ENCODE peak calls at places on chromosome 18, in eight cellular contexts. One of them, this sample, is unnamed.

GRCh38 chr18:46322411-46322891 is 218.3 kb downstream of the HAUS1 start:
- DNase-seq in fibroblast of pulmonary artery: no peak
- DNase-seq in sigmoid colon: no peak
- DNase-seq in lower lobe of right lung: no peak
- DNase-seq in IMR-90: no peak
- DNase-seq in epithelial cell of esophagus: peak
- DNase-seq in endodermal cell: no peak
- DNase-seq in esophagus muscularis mucosa: no peak
- DNase-seq in this sample: no peak

GRCh38 chr18:42969366-42969765 is 146.1 kb downstream of the RIT2 start:
- DNase-seq in fibroblast of pulmonary artery: no peak
- DNase-seq in sigmoid colon: no peak
- DNase-seq in lower lobe of right lung: no peak
- DNase-seq in IMR-90: no peak
- DNase-seq in epithelial cell of esophagus: no peak
- DNase-seq in endodermal cell: no peak
- DNase-seq in esophagus muscularis mucosa: no peak
- DNase-seq in this sample: no peak

GRCh38 chr18:55318864-55319516 is 269.0 kb downstream of the TCF4 start:
- DNase-seq in fibroblast of pulmonary artery: peak
- DNase-seq in sigmoid colon: no peak
- DNase-seq in lower lobe of right lung: no peak
- DNase-seq in IMR-90: peak
- DNase-seq in epithelial cell of esophagus: no peak
- DNase-seq in endodermal cell: no peak
- DNase-seq in esophagus muscularis mucosa: no peak
- DNase-seq in this sample: no peak

GRCh38 chr18:46920067-46920466 is 2.7 kb downstream of the KATNAL2 start:
- DNase-seq in fibroblast of pulmonary artery: no peak
- DNase-seq in sigmoid colon: no peak
- DNase-seq in lower lobe of right lung: no peak
- DNase-seq in IMR-90: no peak
- DNase-seq in epithelial cell of esophagus: no peak
- DNase-seq in endodermal cell: no peak
- DNase-seq in esophagus muscularis mucosa: no peak
- DNase-seq in this sample: no peak

GRCh38 chr18:5103693-5104092 is 93.4 kb downstream of the AKAIN1 start:
- DNase-seq in fibroblast of pulmonary artery: no peak
- DNase-seq in sigmoid colon: no peak
- DNase-seq in lower lobe of right lung: no peak
- DNase-seq in IMR-90: no peak
- DNase-seq in epithelial cell of esophagus: no peak
- DNase-seq in endodermal cell: no peak
- DNase-seq in esophagus muscularis mucosa: no peak
- DNase-seq in this sample: no peak

GRCh38 chr18:69787825-69788547 is 159.7 kb downstream of the CD226 start:
- DNase-seq in fibroblast of pulmonary artery: peak
- DNase-seq in sigmoid colon: no peak
- DNase-seq in lower lobe of right lung: no peak
- DNase-seq in IMR-90: peak
- DNase-seq in epithelial cell of esophagus: peak
- DNase-seq in endodermal cell: no peak
- DNase-seq in esophagus muscularis mucosa: no peak
- DNase-seq in this sample: no peak

GRCh38 chr18:55509631-55510372 is 78.2 kb downstream of the TCF4 start:
- DNase-seq in fibroblast of pulmonary artery: peak
- DNase-seq in sigmoid colon: no peak
- DNase-seq in lower lobe of right lung: no peak
- DNase-seq in IMR-90: peak
- DNase-seq in epithelial cell of esophagus: peak
- DNase-seq in endodermal cell: no peak
- DNase-seq in esophagus muscularis mucosa: no peak
- DNase-seq in this sample: no peak

GRCh38 chr18:44761812-44762211 is 81.1 kb downstream of the SETBP1 start:
- DNase-seq in fibroblast of pulmonary artery: no peak
- DNase-seq in sigmoid colon: no peak
- DNase-seq in lower lobe of right lung: no peak
- DNase-seq in IMR-90: no peak
- DNase-seq in epithelial cell of esophagus: peak
- DNase-seq in endodermal cell: no peak
- DNase-seq in esophagus muscularis mucosa: no peak
- DNase-seq in this sample: no peak

GRCh38 chr18:44079602-44080001 is 601.1 kb upstream of the SETBP1 start:
- DNase-seq in fibroblast of pulmonary artery: peak
- DNase-seq in sigmoid colon: no peak
- DNase-seq in lower lobe of right lung: no peak
- DNase-seq in IMR-90: peak
- DNase-seq in epithelial cell of esophagus: peak
- DNase-seq in endodermal cell: no peak
- DNase-seq in esophagus muscularis mucosa: no peak
- DNase-seq in this sample: peak

GRCh38 chr18:13375302-13376255 is 157.0 kb downstream of the LDLRAD4 start:
- DNase-seq in fibroblast of pulmonary artery: peak
- DNase-seq in sigmoid colon: peak
- DNase-seq in lower lobe of right lung: no peak
- DNase-seq in IMR-90: peak
- DNase-seq in epithelial cell of esophagus: peak
- DNase-seq in endodermal cell: peak
- DNase-seq in esophagus muscularis mucosa: peak
- DNase-seq in this sample: peak

GRCh38 chr18:6785001-6785400 is 55.5 kb downstream of the ARHGAP28 start:
- DNase-seq in fibroblast of pulmonary artery: peak
- DNase-seq in sigmoid colon: no peak
- DNase-seq in lower lobe of right lung: no peak
- DNase-seq in IMR-90: peak
- DNase-seq in epithelial cell of esophagus: no peak
- DNase-seq in endodermal cell: no peak
- DNase-seq in esophagus muscularis mucosa: no peak
- DNase-seq in this sample: no peak

GRCh38 chr18:67568166-67568565 is 51.6 kb upstream of the DSEL start:
- DNase-seq in fibroblast of pulmonary artery: no peak
- DNase-seq in sigmoid colon: no peak
- DNase-seq in lower lobe of right lung: no peak
- DNase-seq in IMR-90: no peak
- DNase-seq in epithelial cell of esophagus: peak
- DNase-seq in endodermal cell: no peak
- DNase-seq in esophagus muscularis mucosa: no peak
- DNase-seq in this sample: no peak

GRCh38 chr18:36099311-36099710 is 29.8 kb downstream of the SLC39A6 start:
- DNase-seq in fibroblast of pulmonary artery: no peak
- DNase-seq in sigmoid colon: no peak
- DNase-seq in lower lobe of right lung: no peak
- DNase-seq in IMR-90: no peak
- DNase-seq in epithelial cell of esophagus: no peak
- DNase-seq in endodermal cell: no peak
- DNase-seq in esophagus muscularis mucosa: no peak
- DNase-seq in this sample: no peak

GRCh38 chr18:47285456-47285855 is 34.0 kb upstream of the SKOR2 start:
- DNase-seq in fibroblast of pulmonary artery: no peak
- DNase-seq in sigmoid colon: no peak
- DNase-seq in lower lobe of right lung: no peak
- DNase-seq in IMR-90: no peak
- DNase-seq in epithelial cell of esophagus: no peak
- DNase-seq in endodermal cell: no peak
- DNase-seq in esophagus muscularis mucosa: peak
- DNase-seq in this sample: no peak

GRCh38 chr18:39366086-39366485 is 1800.5 kb upstream of the CELF4 start:
- DNase-seq in fibroblast of pulmonary artery: no peak
- DNase-seq in sigmoid colon: no peak
- DNase-seq in lower lobe of right lung: no peak
- DNase-seq in IMR-90: no peak
- DNase-seq in epithelial cell of esophagus: no peak
- DNase-seq in endodermal cell: no peak
- DNase-seq in esophagus muscularis mucosa: no peak
- DNase-seq in this sample: no peak

GRCh38 chr18:36449451-36449850 is 151.9 kb downstream of the FHOD3 start:
- DNase-seq in fibroblast of pulmonary artery: no peak
- DNase-seq in sigmoid colon: no peak
- DNase-seq in lower lobe of right lung: no peak
- DNase-seq in IMR-90: no peak
- DNase-seq in epithelial cell of esophagus: no peak
- DNase-seq in endodermal cell: no peak
- DNase-seq in esophagus muscularis mucosa: no peak
- DNase-seq in this sample: no peak

GRCh38 chr18:23365602-23366001 is 87.5 kb upstream of the RIOK3 start:
- DNase-seq in fibroblast of pulmonary artery: peak
- DNase-seq in sigmoid colon: no peak
- DNase-seq in lower lobe of right lung: no peak
- DNase-seq in IMR-90: peak
- DNase-seq in epithelial cell of esophagus: no peak
- DNase-seq in endodermal cell: no peak
- DNase-seq in esophagus muscularis mucosa: no peak
- DNase-seq in this sample: no peak

GRCh38 chr18:44880170-44880569 is 199.5 kb downstream of the SETBP1 start:
- DNase-seq in fibroblast of pulmonary artery: peak
- DNase-seq in sigmoid colon: no peak
- DNase-seq in lower lobe of right lung: no peak
- DNase-seq in IMR-90: no peak
- DNase-seq in epithelial cell of esophagus: no peak
- DNase-seq in endodermal cell: no peak
- DNase-seq in esophagus muscularis mucosa: no peak
- DNase-seq in this sample: no peak

GRCh38 chr18:68376931-68377330 is 338.0 kb downstream of the TMX3 start:
- DNase-seq in fibroblast of pulmonary artery: no peak
- DNase-seq in sigmoid colon: no peak
- DNase-seq in lower lobe of right lung: no peak
- DNase-seq in IMR-90: no peak
- DNase-seq in epithelial cell of esophagus: no peak
- DNase-seq in endodermal cell: no peak
- DNase-seq in esophagus muscularis mucosa: no peak
- DNase-seq in this sample: no peak

GRCh38 chr18:11387880-11388279 is 221.5 kb upstream of the SLC35G4 start:
- DNase-seq in fibroblast of pulmonary artery: peak
- DNase-seq in sigmoid colon: no peak
- DNase-seq in lower lobe of right lung: no peak
- DNase-seq in IMR-90: peak
- DNase-seq in epithelial cell of esophagus: peak
- DNase-seq in endodermal cell: peak
- DNase-seq in esophagus muscularis mucosa: no peak
- DNase-seq in this sample: no peak

GRCh38 chr18:74402806-74403433 is 54.2 kb downstream of the DIPK1C start:
- DNase-seq in fibroblast of pulmonary artery: no peak
- DNase-seq in sigmoid colon: no peak
- DNase-seq in lower lobe of right lung: peak
- DNase-seq in IMR-90: no peak
- DNase-seq in epithelial cell of esophagus: no peak
- DNase-seq in endodermal cell: peak
- DNase-seq in esophagus muscularis mucosa: no peak
- DNase-seq in this sample: no peak

GRCh38 chr18:54983041-54983686 is 23.9 kb upstream of the CCDC68 start:
- DNase-seq in fibroblast of pulmonary artery: peak
- DNase-seq in sigmoid colon: no peak
- DNase-seq in lower lobe of right lung: no peak
- DNase-seq in IMR-90: peak
- DNase-seq in epithelial cell of esophagus: peak
- DNase-seq in endodermal cell: no peak
- DNase-seq in esophagus muscularis mucosa: no peak
- DNase-seq in this sample: peak

GRCh38 chr18:52465391-52465790 is 125.4 kb downstream of the DCC start:
- DNase-seq in fibroblast of pulmonary artery: no peak
- DNase-seq in sigmoid colon: no peak
- DNase-seq in lower lobe of right lung: no peak
- DNase-seq in IMR-90: no peak
- DNase-seq in epithelial cell of esophagus: no peak
- DNase-seq in endodermal cell: no peak
- DNase-seq in esophagus muscularis mucosa: no peak
- DNase-seq in this sample: no peak

DNA sequence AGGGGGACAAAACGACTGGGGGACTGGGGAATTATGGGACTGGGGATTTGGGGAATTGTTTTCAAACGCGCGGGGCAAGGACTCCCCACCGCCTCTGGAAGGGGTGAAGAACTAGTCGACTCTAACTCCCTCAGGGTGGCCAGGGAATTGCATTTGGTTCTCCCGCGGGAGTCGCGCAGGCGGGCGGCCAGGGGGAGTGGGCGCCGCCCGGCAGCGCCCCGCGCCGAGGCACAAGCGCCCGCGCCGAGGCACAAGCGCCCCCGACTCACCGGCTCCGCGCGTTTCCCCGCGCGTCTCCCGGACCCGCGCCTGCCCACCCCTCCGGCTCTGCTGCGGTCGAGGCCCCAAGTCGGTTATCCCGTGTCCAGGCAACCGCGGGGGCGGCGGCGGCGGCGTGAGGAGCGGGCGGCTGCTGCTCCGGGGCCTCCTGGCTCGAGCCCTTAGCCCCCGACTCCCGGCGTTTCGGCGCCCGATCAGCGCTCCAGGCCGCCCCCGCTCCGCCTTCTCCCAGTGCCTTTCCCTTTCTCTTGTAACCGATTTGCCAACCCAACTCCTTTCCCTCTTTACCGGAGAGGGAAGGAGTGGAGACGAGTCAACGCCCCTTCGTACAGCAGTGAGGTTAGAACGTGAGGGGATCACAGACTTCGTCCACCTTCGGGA is at the start of gene CCDC178:
- DNase-seq in fibroblast of pulmonary artery: peak
- DNase-seq in sigmoid colon: peak
- DNase-seq in lower lobe of right lung: no peak
- DNase-seq in IMR-90: peak
- DNase-seq in epithelial cell of esophagus: no peak
- DNase-seq in endodermal cell: peak
- DNase-seq in esophagus muscularis mucosa: no peak
- DNase-seq in this sample: no peak
- H3K4me3 ChIP-seq in fibroblast of pulmonary artery: peak
- H3K4me3 ChIP-seq in sigmoid colon: peak
- H3K4me3 ChIP-seq in lower lobe of right lung: peak
- H3K4me3 ChIP-seq in IMR-90: peak
- H3K4me3 ChIP-seq in epithelial cell of esophagus: peak
- H3K4me3 ChIP-seq in endodermal cell: peak
- H3K4me3 ChIP-seq in esophagus muscularis mucosa: peak
- H3K4me3 ChIP-seq in this sample: no peak

GRCh38 chr18:62196079-62196478 is 9.0 kb downstream of the RELCH start:
- DNase-seq in fibroblast of pulmonary artery: no peak
- DNase-seq in sigmoid colon: no peak
- DNase-seq in lower lobe of right lung: no peak
- DNase-seq in IMR-90: no peak
- DNase-seq in epithelial cell of esophagus: no peak
- DNase-seq in endodermal cell: peak
- DNase-seq in esophagus muscularis mucosa: no peak
- DNase-seq in this sample: no peak
- TF ChIP-seq CTCF in fibroblast of pulmonary artery: no peak
- TF ChIP-seq CTCF in sigmoid colon: no peak
- TF ChIP-seq CTCF in lower lobe of right lung: no peak
- TF ChIP-seq CTCF in IMR-90: no peak
- TF ChIP-seq CTCF in epithelial cell of esophagus: no peak
- TF ChIP-seq CTCF in endodermal cell: peak
- TF ChIP-seq CTCF in esophagus muscularis mucosa: no peak
- TF ChIP-seq CTCF in this sample: no peak

GRCh38 chr18:57931038-57931437 is 113.0 kb upstream of the NEDD4L start:
- DNase-seq in fibroblast of pulmonary artery: no peak
- DNase-seq in sigmoid colon: no peak
- DNase-seq in lower lobe of right lung: no peak
- DNase-seq in IMR-90: no peak
- DNase-seq in epithelial cell of esophagus: no peak
- DNase-seq in endodermal cell: no peak
- DNase-seq in esophagus muscularis mucosa: peak
- DNase-seq in this sample: no peak
- H3K4me3 ChIP-seq in fibroblast of pulmonary artery: peak
- H3K4me3 ChIP-seq in sigmoid colon: no peak
- H3K4me3 ChIP-seq in lower lobe of right lung: peak
- H3K4me3 ChIP-seq in IMR-90: no peak
- H3K4me3 ChIP-seq in epithelial cell of esophagus: no peak
- H3K4me3 ChIP-seq in endodermal cell: no peak
- H3K4me3 ChIP-seq in esophagus muscularis mucosa: no peak
- H3K4me3 ChIP-seq in this sample: no peak

GRCh38 chr18:80154293-80154692 is 45.2 kb downstream of the ADNP2 start:
- DNase-seq in fibroblast of pulmonary artery: peak
- DNase-seq in sigmoid colon: no peak
- DNase-seq in lower lobe of right lung: no peak
- DNase-seq in IMR-90: peak
- DNase-seq in epithelial cell of esophagus: peak
- DNase-seq in endodermal cell: peak
- DNase-seq in esophagus muscularis mucosa: no peak
- DNase-seq in this sample: no peak
- TF ChIP-seq CTCF in fibroblast of pulmonary artery: peak
- TF ChIP-seq CTCF in sigmoid colon: no peak
- TF ChIP-seq CTCF in lower lobe of right lung: peak
- TF ChIP-seq CTCF in IMR-90: peak
- TF ChIP-seq CTCF in epithelial cell of esophagus: peak
- TF ChIP-seq CTCF in endodermal cell: peak
- TF ChIP-seq CTCF in esophagus muscularis mucosa: no peak
- TF ChIP-seq CTCF in this sample: peak